ENCODE peak calls at places on chromosomes 12 and 14, in nine cellular contexts. E is MM.1S, L is PC-3, U is neuronal stem cell, T is H1, S is colonic mucosa, B is mesendoderm, F is neural progenitor cell, G is IMR-90. D is an unnamed sample.

GRCh38 chr12:31325524-31325875 is 450 bp downstream of the SINHCAF start:
- DNase-seq in E (peak; percentile 13), L (no peak), U (no peak), T (no peak), S (peak; percentile 48), B (no peak), F (no peak), G (no peak), D (no peak)

GRCh38 chr12:51269174-51270066 is 795 bp downstream of the SMAGP start:
- DNase-seq in E (peak; percentile 25), L (peak; percentile 65), U (peak; percentile 64), T (peak; percentile 47), S (peak; percentile 86), B (peak; percentile 91), F (peak; percentile 90), G (no peak), D (peak; percentile 64)

GRCh38 chr14:101179691-101180211 is 276.2 kb upstream of the RTL1 start:
- DNase-seq in E (no peak), L (no peak), U (no peak), T (no peak), S (no peak), B (no peak), F (no peak), G (no peak), D (no peak)

GRCh38 chr14:82387699-82388098 is 854.0 kb upstream of the SEL1L start:
- DNase-seq in E (no peak), L (no peak), U (no peak), T (no peak), S (no peak), B (no peak), F (no peak), G (no peak), D (no peak)

GRCh38 chr12:6178981-6179761 is 21.0 kb upstream of the CD9 start:
- DNase-seq in E (no peak), L (no peak), U (no peak), T (no peak), S (no peak), B (peak; percentile 98), F (peak; percentile 76), G (peak; percentile 51), D (no peak)

GRCh38 chr14:81323621-81324400 is 76.3 kb downstream of the STON2 start:
- DNase-seq in E (no peak), L (peak; percentile 84), U (no peak), T (peak; percentile 29), S (peak; percentile 81), B (peak; percentile 94), F (peak; percentile 73), G (no peak), D (peak; percentile 90)

GRCh38 chr14:99271951-99272668 is at the start of gene BCL11B:
- DNase-seq in E (peak; percentile 80), L (peak; percentile 61), U (no peak), T (no peak), S (peak; percentile 87), B (peak; percentile 97), F (peak; percentile 71), G (peak; percentile 66), D (peak; percentile 88)

GRCh38 chr14:53950031-53950793 is 6.4 kb downstream of the BMP4 start:
- DNase-seq in E (no peak), L (no peak), U (no peak), T (no peak), S (no peak), B (no peak), F (no peak), G (no peak), D (no peak)

GRCh38 chr12:24668563-24668962 is 280.3 kb downstream of the BCAT1 start:
- DNase-seq in E (no peak), L (no peak), U (no peak), T (no peak), S (no peak), B (no peak), F (no peak), G (peak; percentile 44), D (no peak)

GRCh38 chr14:92997343-92998061 is 74.6 kb downstream of the CHGA start:
- DNase-seq in E (no peak), L (no peak), U (no peak), T (no peak), S (no peak), B (no peak), F (no peak), G (no peak), D (no peak)

GRCh38 chr12:66189476-66189823 is 436 bp downstream of the IRAK3 start:
- DNase-seq in E (no peak), L (no peak), U (no peak), T (no peak), S (no peak), B (peak; percentile 11), F (no peak), G (no peak), D (no peak)

GRCh38 chr12:104494137-104494815 is 37.5 kb downstream of the CHST11 start:
- DNase-seq in E (peak; percentile 27), L (no peak), U (no peak), T (no peak), S (no peak), B (no peak), F (no peak), G (no peak), D (no peak)

GRCh38 chr12:103548622-103549601 is 38.2 kb upstream of the STAB2 start:
- DNase-seq in E (peak; percentile 65), L (peak; percentile 95), U (peak; percentile 72), T (no peak), S (peak; percentile 66), B (peak; percentile 75), F (peak; percentile 80), G (peak; percentile 72), D (peak; percentile 73)

GRCh38 chr14:96245710-96246534 is 10.1 kb upstream of the BDKRB1 start:
- DNase-seq in E (no peak), L (no peak), U (no peak), T (no peak), S (no peak), B (no peak), F (no peak), G (peak; percentile 85), D (no peak)

GRCh38 chr14:30125322-30125944 is 197.8 kb upstream of the PRKD1 start:
- DNase-seq in E (no peak), L (no peak), U (no peak), T (no peak), S (no peak), B (no peak), F (no peak), G (no peak), D (no peak)

GRCh38 chr14:38158468-38158867 is 49.2 kb upstream of the SSTR1 start:
- DNase-seq in E (no peak), L (no peak), U (no peak), T (no peak), S (no peak), B (no peak), F (no peak), G (no peak), D (no peak)

GRCh38 chr12:6539276-6540134 is 5.2 kb downstream of the GAPDH start:
- DNase-seq in E (no peak), L (peak; percentile 40), U (no peak), T (no peak), S (peak; percentile 56), B (peak; percentile 38), F (peak; percentile 41), G (peak; percentile 38), D (peak; percentile 47)

GRCh38 chr12:9725471-9725870 is 7.4 kb downstream of the CLECL1 start:
- DNase-seq in E (no peak), L (no peak), U (no peak), T (no peak), S (no peak), B (no peak), F (no peak), G (no peak), D (peak; percentile 26)
- H3K9ac ChIP-seq in E (no peak overlapping the region), L (no peak overlapping the region), U (no peak overlapping the region), T (no peak overlapping the region), S (no peak overlapping the region), B (no peak overlapping the region), F (no peak overlapping the region), G (no peak overlapping the region), D (no peak overlapping the region)

DNA sequence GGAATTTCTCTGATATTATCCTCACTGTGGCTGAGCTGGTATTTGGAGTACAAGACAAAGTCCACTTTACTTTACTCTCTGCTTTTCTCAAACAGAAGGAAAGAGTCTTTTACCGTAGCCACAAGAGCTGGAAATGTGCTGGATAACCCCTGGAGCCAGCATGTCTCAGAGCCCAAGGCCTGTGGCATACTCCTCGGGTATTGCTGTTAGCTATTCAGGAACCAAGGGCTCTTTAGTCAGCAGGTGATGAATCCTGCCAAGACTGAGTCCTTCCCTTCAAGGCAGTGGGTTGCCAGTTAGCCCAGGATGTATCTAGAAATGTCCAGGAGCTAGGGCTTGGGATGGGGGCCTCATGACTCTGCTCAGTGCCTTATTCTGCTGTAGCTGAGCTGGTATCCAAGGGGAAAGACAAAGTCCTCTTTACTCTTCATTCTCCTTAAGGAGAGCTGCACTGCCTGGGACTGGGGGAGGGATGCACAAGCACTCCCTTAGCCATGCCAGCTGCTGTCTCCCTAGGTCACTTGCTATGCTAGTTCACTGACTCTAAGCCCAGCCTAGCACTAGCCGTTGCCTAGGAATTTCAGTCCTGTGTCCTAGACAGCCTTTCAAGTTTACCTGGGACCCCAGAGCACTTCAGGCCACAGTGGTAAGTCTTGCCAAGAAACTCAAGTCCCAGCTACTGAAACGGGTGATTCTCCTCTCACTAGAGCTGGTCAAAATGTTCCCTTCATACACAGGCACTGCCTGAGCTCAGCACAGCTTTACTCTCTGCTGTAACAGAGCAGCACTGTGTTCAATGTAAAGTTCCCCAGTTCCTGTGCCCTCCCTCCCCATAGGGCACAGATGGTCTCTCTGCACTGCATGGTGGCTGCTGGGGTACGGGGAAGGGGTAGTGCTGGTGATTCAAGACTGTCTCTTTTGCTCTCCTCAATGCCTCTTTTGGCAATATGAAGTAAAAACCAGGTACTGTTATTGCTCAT is 136.4 kb downstream of the SLC35F4 start:
- DNase-seq in E (no peak), L (no peak), U (no peak), T (no peak), S (no peak), B (no peak), F (no peak), G (no peak), D (no peak)
- H3K4me1 ChIP-seq in E (no peaks in the 10 kb centered on the region), L (peaks cover 12% of the 10 kb centered on the region), U (no peaks in the 10 kb centered on the region), T (peaks cover 7% of the 10 kb centered on the region), S (no peaks in the 10 kb centered on the region), B (no peaks in the 10 kb centered on the region), F (peaks cover 15% of the 10 kb centered on the region), G (no peaks in the 10 kb centered on the region), D (peaks cover 15% of the 10 kb centered on the region)

GRCh38 chr12:88781909-88782308 is 201.6 kb upstream of the KITLG start:
- DNase-seq in E (no peak), L (no peak), U (no peak), T (no peak), S (no peak), B (no peak), F (no peak), G (peak; percentile 31), D (peak; percentile 66)
- H3K4me3 ChIP-seq in E (no peak overlapping the region), L (no peak overlapping the region), U (no peak overlapping the region), T (no peak overlapping the region), S (no peak overlapping the region), B (no peak overlapping the region), F (no peak overlapping the region), G (no peak overlapping the region), D (no peak overlapping the region)

GRCh38 chr12:124630791-124631313 is 63.4 kb upstream of the NCOR2 start:
- DNase-seq in E (no peak), L (no peak), U (no peak), T (peak; percentile 34), S (no peak), B (peak; percentile 51), F (no peak), G (no peak), D (no peak)
- H3K9ac ChIP-seq in E (no peak overlapping the region), L (no peak overlapping the region), U (no peak overlapping the region), T (no peak overlapping the region), S (no peak overlapping the region), B (no peak overlapping the region), F (no peak overlapping the region), G (no peak overlapping the region), D (no peak overlapping the region)

GRCh38 chr14:69658664-69659261 is 47.4 kb downstream of the SUSD6 start:
- DNase-seq in E (no peak), L (peak; percentile 63), U (no peak), T (no peak), S (no peak), B (no peak), F (no peak), G (peak; percentile 39), D (peak; percentile 88)
- H3K4me1 ChIP-seq in E (no peaks in the 10 kb centered on the region), L (peaks cover 54% of the 10 kb centered on the region), U (peaks cover 9% of the 10 kb centered on the region), T (peaks cover 17% of the 10 kb centered on the region), S (peaks cover 17% of the 10 kb centered on the region), B (peaks cover 10% of the 10 kb centered on the region), F (peaks cover 30% of the 10 kb centered on the region), G (peaks cover 27% of the 10 kb centered on the region), D (peaks cover 55% of the 10 kb centered on the region)